ENCODE peak calls at places on chromosomes 7 and 10, in five cellular contexts. U, B, Q, O and N are unnamed samples.

GRCh38 chr7:139095194-139095659 is 14.3 kb downstream of the ZC3HAV1 start:
- DNase-seq in Q (peak; percentile 55), O (no peak), B (peak; percentile 91), U (peak; percentile 54), N (no peak)

GRCh38 chr10:88755753-88756152 is 4.1 kb upstream of the LIPN start:
- DNase-seq in B (no peak), O (no peak), U (no peak), Q (no peak), N (no peak)

GRCh38 chr7:142626420-142627035 is 122.7 kb upstream of the PRSS1 start:
- DNase-seq in U (peak; percentile 55), O (peak; percentile 80), Q (peak; percentile 30), B (peak; percentile 73), N (peak; percentile 11)

GRCh38 chr7:13291010-13291409 is 603.6 kb downstream of the ARL4A start:
- DNase-seq in U (no peak), Q (no peak), O (no peak), B (no peak), N (peak; percentile 3)

GRCh38 chr10:78700413-78700812 is 368.4 kb upstream of the ZMIZ1 start:
- DNase-seq in U (no peak), O (peak; percentile 79), B (no peak), Q (no peak), N (peak; percentile 55)

GRCh38 chr10:36366843-36367242 is 724.7 kb upstream of the FZD8 start:
- DNase-seq in O (no peak), B (no peak), Q (no peak), U (no peak), N (no peak)

GRCh38 chr10:124648738-124649137 is 95.4 kb downstream of the FAM53B start:
- DNase-seq in Q (peak; percentile 61), O (peak; percentile 95), B (peak; percentile 90), U (peak; percentile 92), N (peak; percentile 34)

GRCh38 chr10:8331387-8331786 is 276.9 kb downstream of the GATA3 start:
- DNase-seq in B (no peak), Q (no peak), O (no peak), U (no peak), N (no peak)

GRCh38 chr10:131657985-131658330 is 242.8 kb upstream of the PPP2R2D start:
- DNase-seq in Q (no peak), O (no peak), U (no peak), B (peak; percentile 39), N (no peak)

GRCh38 chr7:100471021-100471420 is 7.0 kb upstream of the SPACDR start:
- DNase-seq in Q (no peak), O (no peak), U (no peak), B (no peak), N (no peak)

GRCh38 chr7:146960747-146961416 is 844.3 kb downstream of the CNTNAP2 start:
- DNase-seq in B (no peak), Q (no peak), O (no peak), U (no peak), N (no peak)

GRCh38 chr7:100847360-100847759 is 5.2 kb upstream of the SLC12A9 start:
- DNase-seq in O (no peak), Q (no peak), U (no peak), B (no peak), N (no peak)

GRCh38 chr10:43322769-43323168 is 48.7 kb upstream of the FXYD4 start:
- DNase-seq in B (peak; percentile 93), O (peak; percentile 98), Q (peak; percentile 94), U (peak; percentile 91), N (no peak)

GRCh38 chr10:81696609-81697388 is 178.2 kb upstream of the NRG3 start:
- DNase-seq in Q (no peak), U (no peak), O (no peak), B (peak; percentile 54), N (no peak)

GRCh38 chr7:41706228-41706930 is 3.5 kb upstream of the INHBA start:
- DNase-seq in O (no peak), Q (no peak), U (no peak), B (no peak), N (no peak)

GRCh38 chr7:150375662-150376521 is 3.2 kb upstream of the ZNF775 start:
- DNase-seq in O (no peak), Q (no peak), B (no peak), U (no peak), N (no peak)

GRCh38 chr10:9342865-9343450 is 1288.5 kb downstream of the GATA3 start:
- DNase-seq in O (no peak), Q (no peak), B (no peak), U (no peak), N (no peak)

GRCh38 chr7:25846722-25847121 is 305.3 kb upstream of the NFE2L3 start:
- DNase-seq in B (no peak), Q (peak; percentile 46), O (no peak), U (peak; percentile 88), N (peak; percentile 65)

GRCh38 chr7:464177-464711 is 55.4 kb downstream of the PDGFA start:
- DNase-seq in O (no peak), Q (no peak), U (no peak), B (peak; percentile 68), N (no peak)

GRCh38 chr7:144529269-144529926 is 125.9 kb upstream of the NOBOX start:
- DNase-seq in O (no peak), Q (no peak), U (no peak), B (no peak), N (no peak)

GRCh38 chr7:121020652-121021051 is 32.1 kb downstream of the CPED1 start:
- DNase-seq in B (no peak), U (no peak), O (no peak), Q (no peak), N (no peak)

GRCh38 chr10:97119058-97119832 is 66.5 kb downstream of the SLIT1 start:
- DNase-seq in U (no peak), Q (no peak), B (peak; percentile 49), O (no peak), N (no peak)

GRCh38 chr10:127921751-127922140 is 14.8 kb downstream of the PTPRE start:
- DNase-seq in O (peak; percentile 52), U (no peak), Q (no peak), B (no peak), N (no peak)

GRCh38 chr10:124029559-124029958 is 63.8 kb downstream of the CHST15 start:
- DNase-seq in Q (no peak), B (peak; percentile 63), U (no peak), O (no peak), N (no peak)

GRCh38 chr7:33534830-33535229 is 370.5 kb upstream of the BMPER start:
- DNase-seq in B (no peak), O (no peak), U (no peak), Q (no peak), N (no peak)

GRCh38 chr10:110006358-110007170 is 1.2 kb upstream of the ADD3 start:
- DNase-seq in B (no peak), O (no peak), Q (no peak), U (peak; percentile 78), N (peak; percentile 21)

GRCh38 chr10:43264324-43264986 is 2.4 kb downstream of the RASGEF1A start:
- DNase-seq in B (no peak), Q (no peak), U (no peak), O (no peak), N (no peak)

GRCh38 chr10:80472234-80473095 is 18.4 kb downstream of the TSPAN14 start:
- DNase-seq in B (no peak), U (no peak), O (peak; percentile 34), Q (no peak), N (peak; percentile 62)

GRCh38 chr7:50731703-50732582 is 50.8 kb downstream of the GRB10 start:
- DNase-seq in Q (no peak), U (no peak), O (peak; percentile 46), B (peak; percentile 43), N (no peak)

GRCh38 chr7:29987821-29988317 is 1.7 kb downstream of the SCRN1 start:
- DNase-seq in Q (no peak), U (no peak), O (no peak), B (peak; percentile 58), N (peak; percentile 8)

GRCh38 chr7:33040803-33041516 is 21.6 kb downstream of the NT5C3A start:
- DNase-seq in O (no peak), B (no peak), U (no peak), Q (no peak), N (no peak)

GRCh38 chr7:101964680-101965079 is 147.3 kb downstream of the CUX1 start:
- DNase-seq in O (no peak), Q (no peak), U (no peak), B (no peak), N (no peak)
- H3K9me3 ChIP-seq in O (no peaks in the 10 kb centered on the region), Q (no peaks in the 10 kb centered on the region), U (no peaks in the 10 kb centered on the region), B (no peaks in the 10 kb centered on the region), N (no peaks in the 10 kb centered on the region)

GRCh38 chr7:123051916-123052315 is 56.4 kb upstream of the TAS2R16 start:
- DNase-seq in O (no peak), B (no peak), Q (no peak), U (no peak), N (peak; percentile 4)
- H3K9me3 ChIP-seq in O (peaks cover 7% of the 10 kb centered on the region), B (no peaks in the 10 kb centered on the region), Q (peaks cover 11% of the 10 kb centered on the region), U (peaks cover 21% of the 10 kb centered on the region), N (peaks cover 4% of the 10 kb centered on the region)

GRCh38 chr7:111990597-111990996 is 215.6 kb downstream of the DOCK4 start:
- DNase-seq in Q (no peak), U (no peak), B (no peak), O (no peak), N (no peak)

GRCh38 chr7:111998326-111998725 is 207.9 kb downstream of the DOCK4 start:
- DNase-seq in Q (no peak), O (no peak), U (no peak), B (no peak), N (no peak)

GRCh38 chr7:111987115-111987826 is 218.9 kb downstream of the DOCK4 start:
- DNase-seq in Q (no peak), U (no peak), B (no peak), O (no peak), N (no peak)

GRCh38 chr7:111986601-111987000 is 219.6 kb downstream of the DOCK4 start:
- DNase-seq in B (no peak), O (no peak), U (no peak), Q (no peak), N (no peak)

GRCh38 chr7:111992601-111993000 is 213.6 kb downstream of the DOCK4 start:
- DNase-seq in O (no peak), Q (no peak), U (no peak), B (no peak), N (no peak)
- H3K9me3 ChIP-seq in O (no peaks in the 10 kb centered on the region), Q (no peaks in the 10 kb centered on the region), U (no peaks in the 10 kb centered on the region), B (no peaks in the 10 kb centered on the region), N (no peaks in the 10 kb centered on the region)

GRCh38 chr10:90321132-90321816 is 536.6 kb downstream of the HTR7 start:
- DNase-seq in U (no peak), Q (no peak), B (no peak), O (no peak), N (no peak)

GRCh38 chr10:90328896-90329295 is 528.9 kb downstream of the HTR7 start:
- DNase-seq in B (no peak), U (no peak), O (no peak), Q (no peak), N (no peak)

DNA sequence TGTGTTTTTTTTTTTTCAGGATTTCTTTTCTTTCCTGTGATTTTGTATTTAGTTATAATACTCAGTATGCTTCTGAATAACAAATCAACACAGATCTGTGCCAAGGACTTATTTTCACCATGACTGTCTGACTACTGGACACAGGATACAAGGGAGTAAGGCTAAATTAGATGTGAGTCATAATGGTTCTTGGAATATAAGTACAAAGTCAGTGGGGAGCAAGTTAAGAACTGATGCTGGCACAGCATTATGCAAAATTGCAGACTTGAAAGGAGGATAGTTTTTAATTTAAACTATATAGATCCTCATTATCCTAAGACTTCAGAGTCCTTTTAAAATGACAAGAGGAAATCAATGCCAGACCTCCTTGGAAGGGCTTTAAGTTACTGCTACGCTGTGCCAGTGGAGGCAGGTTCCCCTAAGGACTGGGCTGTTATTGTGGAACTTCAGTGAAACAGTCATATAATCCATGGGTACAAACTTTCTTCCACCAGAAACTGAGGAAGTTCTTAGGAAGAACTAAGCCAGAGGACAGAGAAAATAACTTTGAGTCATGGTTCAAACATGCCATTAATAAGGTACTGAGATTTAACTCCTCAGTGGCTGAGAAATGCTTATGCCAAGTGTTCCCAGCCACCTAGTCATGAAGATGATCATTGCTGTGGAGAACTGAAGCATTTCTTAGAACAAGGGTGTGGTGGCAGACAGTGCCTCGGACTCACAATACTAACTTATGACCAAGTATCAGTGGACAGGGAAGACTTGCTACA is 531.2 kb downstream of the HTR7 start:
- DNase-seq in Q (no peak), O (no peak), U (no peak), B (no peak), N (peak; percentile 36)
- H3K9me3 ChIP-seq in Q (no peaks in the 10 kb centered on the region), O (no peaks in the 10 kb centered on the region), U (no peaks in the 10 kb centered on the region), B (no peaks in the 10 kb centered on the region), N (no peaks in the 10 kb centered on the region)